ENCODE peak calls at places on chromosomes 3 and 15, in four cellular contexts. One of them, this sample, is unnamed.

GRCh38 chr3:73041537-73041936 is 19.9 kb upstream of the EBLN2 start:
- DNase-seq in GM10248: no peak
- DNase-seq in A549: no peak
- DNase-seq in astrocyte of the spinal cord: no peak
- DNase-seq in this sample: no peak

GRCh38 chr15:69591905-69592508 is 139.4 kb downstream of the RPLP1 start:
- DNase-seq in GM10248: no peak
- DNase-seq in A549: peak
- DNase-seq in astrocyte of the spinal cord: peak
- DNase-seq in this sample: no peak

GRCh38 chr3:171285287-171285686 is 174.9 kb downstream of the TNIK start:
- DNase-seq in GM10248: no peak
- DNase-seq in A549: no peak
- DNase-seq in astrocyte of the spinal cord: no peak
- DNase-seq in this sample: no peak

GRCh38 chr15:45091161-45091560 is 22.8 kb downstream of the DUOX2 start:
- DNase-seq in GM10248: no peak
- DNase-seq in A549: no peak
- DNase-seq in astrocyte of the spinal cord: no peak
- DNase-seq in this sample: peak

GRCh38 chr3:66370179-66370578 is 130.6 kb downstream of the LRIG1 start:
- DNase-seq in GM10248: no peak
- DNase-seq in A549: no peak
- DNase-seq in astrocyte of the spinal cord: no peak
- DNase-seq in this sample: no peak

GRCh38 chr3:125031544-125031943 is 24.3 kb downstream of the HEG1 start:
- DNase-seq in GM10248: no peak
- DNase-seq in A549: no peak
- DNase-seq in astrocyte of the spinal cord: no peak
- DNase-seq in this sample: no peak

GRCh38 chr15:68666120-68666811 is 87.5 kb downstream of the CORO2B start:
- DNase-seq in GM10248: no peak
- DNase-seq in A549: no peak
- DNase-seq in astrocyte of the spinal cord: no peak
- DNase-seq in this sample: no peak

GRCh38 chr15:85673326-85673725 is 121.4 kb downstream of the KLHL25 start:
- DNase-seq in GM10248: no peak
- DNase-seq in A549: no peak
- DNase-seq in astrocyte of the spinal cord: no peak
- DNase-seq in this sample: peak

GRCh38 chr15:89074402-89075012 is 13.7 kb upstream of the ABHD2 start:
- DNase-seq in GM10248: no peak
- DNase-seq in A549: no peak
- DNase-seq in astrocyte of the spinal cord: no peak
- DNase-seq in this sample: no peak

GRCh38 chr3:71752911-71753715 is 542 bp upstream of the GPR27 start:
- DNase-seq in GM10248: no peak
- DNase-seq in A549: no peak
- DNase-seq in astrocyte of the spinal cord: no peak
- DNase-seq in this sample: no peak

DNA sequence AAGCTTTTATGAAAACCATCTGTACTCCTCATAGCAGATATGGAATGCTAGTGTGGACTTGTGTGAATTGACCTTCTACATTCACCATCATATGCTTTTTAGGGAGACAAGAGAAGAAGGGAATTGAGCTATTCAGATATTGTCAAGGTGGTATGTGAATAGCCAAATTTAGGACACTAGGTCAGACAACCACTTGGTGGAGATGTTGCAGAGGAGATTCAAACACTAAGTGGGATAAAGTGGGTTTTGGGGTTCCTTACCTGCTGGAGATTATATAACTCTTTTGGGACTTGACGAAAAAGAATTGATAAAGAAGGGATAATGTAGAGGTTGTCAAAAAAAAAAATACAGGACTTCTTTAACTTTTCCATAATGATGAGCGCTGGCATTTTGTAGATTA is 231.8 kb upstream of the THRB start:
- DNase-seq in GM10248: no peak
- DNase-seq in A549: no peak
- DNase-seq in astrocyte of the spinal cord: no peak
- DNase-seq in this sample: no peak
- TF ChIP-seq CTCF in GM10248: no peak
- TF ChIP-seq CTCF in A549: no peak
- TF ChIP-seq CTCF in astrocyte of the spinal cord: no peak
- TF ChIP-seq CTCF in this sample: no peak

GRCh38 chr15:94230886-94231727 is at the start of gene MCTP2:
- DNase-seq in GM10248: peak
- DNase-seq in A549: no peak
- DNase-seq in astrocyte of the spinal cord: peak
- DNase-seq in this sample: peak
- TF ChIP-seq CTCF in GM10248: no peak
- TF ChIP-seq CTCF in A549: no peak
- TF ChIP-seq CTCF in astrocyte of the spinal cord: no peak
- TF ChIP-seq CTCF in this sample: peak

DNA sequence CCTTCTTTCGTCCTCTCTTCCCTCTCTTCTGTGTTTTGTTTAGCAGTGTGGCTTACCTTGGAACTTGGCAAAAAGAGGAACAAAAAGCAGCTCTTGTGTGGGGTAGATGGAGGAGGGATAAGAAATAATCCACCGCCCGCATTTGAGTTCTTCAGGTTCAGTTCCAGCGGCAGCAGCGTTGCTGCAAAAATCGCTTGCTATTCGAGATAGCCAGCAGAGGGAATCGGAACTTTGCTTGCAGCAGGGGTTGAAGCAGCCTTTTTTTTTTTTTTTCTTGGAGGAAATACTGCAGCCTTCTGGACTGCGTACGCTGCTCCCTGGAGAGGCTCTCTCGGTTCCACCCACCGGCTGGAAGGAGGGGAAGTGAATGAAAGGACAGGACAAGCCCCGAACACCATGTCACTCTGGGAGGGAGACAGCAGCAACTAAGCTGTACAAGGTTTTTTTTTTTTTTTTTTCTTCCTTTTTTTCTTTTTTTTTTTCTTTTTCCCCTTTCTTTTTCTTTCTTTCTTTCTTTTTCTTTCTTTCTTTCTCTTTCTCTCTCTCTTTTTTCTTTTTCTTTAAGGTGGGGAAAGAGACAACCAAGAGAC is at the start of gene RBMS3:
- DNase-seq in GM10248: peak
- DNase-seq in A549: peak
- DNase-seq in astrocyte of the spinal cord: peak
- DNase-seq in this sample: peak
- TF ChIP-seq CTCF in GM10248: peak
- TF ChIP-seq CTCF in A549: peak
- TF ChIP-seq CTCF in astrocyte of the spinal cord: peak
- TF ChIP-seq CTCF in this sample: peak

DNA sequence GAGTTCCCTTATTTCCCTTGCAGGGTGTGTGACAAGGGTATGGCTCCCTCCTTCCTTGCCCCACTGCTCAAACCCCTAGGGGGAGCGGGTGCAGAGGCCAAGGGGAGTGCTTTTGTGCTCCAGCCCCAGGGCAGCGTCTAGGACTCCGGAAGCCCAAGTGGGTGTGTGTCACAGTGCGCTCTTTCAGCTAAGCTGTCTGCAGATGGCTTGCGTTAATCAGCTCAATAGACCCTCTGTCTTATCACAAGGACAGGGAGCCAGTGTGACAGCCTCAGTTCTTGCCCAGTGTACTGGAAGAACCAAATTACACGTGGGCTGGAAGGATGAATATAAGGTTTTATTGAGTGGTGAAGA is 523.5 kb upstream of the LMCD1 start:
- DNase-seq in GM10248: no peak
- DNase-seq in A549: no peak
- DNase-seq in astrocyte of the spinal cord: no peak
- DNase-seq in this sample: no peak
- TF ChIP-seq CTCF in GM10248: no peak
- TF ChIP-seq CTCF in A549: no peak
- TF ChIP-seq CTCF in astrocyte of the spinal cord: no peak
- TF ChIP-seq CTCF in this sample: no peak

GRCh38 chr3:160001154-160001760 is 12.6 kb downstream of the IL12A start:
- DNase-seq in GM10248: no peak
- DNase-seq in A549: no peak
- DNase-seq in astrocyte of the spinal cord: peak
- DNase-seq in this sample: no peak
- TF ChIP-seq CTCF in GM10248: no peak
- TF ChIP-seq CTCF in A549: no peak
- TF ChIP-seq CTCF in astrocyte of the spinal cord: no peak
- TF ChIP-seq CTCF in this sample: no peak

This sample was measured in AG10803.